ENCODE peak calls at places on chromosomes 3 and 15, in ten cellular contexts. P, B, H, O, T, D, C, S, W and Y are unnamed samples.

GRCh38 chr3:127486337-127486944 is 104.1 kb downstream of the TPRA1 start:
- DNase-seq in B (no peak), C (no peak), O (no peak), D (no peak), P (no peak), H (no peak), S (no peak), W (no peak), T (no peak), Y (no peak)

GRCh38 chr3:73805435-73805834 is 180.7 kb upstream of the PDZRN3 start:
- DNase-seq in C (no peak), W (no peak), S (no peak), P (no peak), O (no peak), D (no peak), B (no peak), T (peak; percentile 28), H (no peak), Y (no peak)

GRCh38 chr15:47333758-47334157 is 383.5 kb upstream of the SEMA6D start:
- DNase-seq in C (peak; percentile 83), W (no peak), T (no peak), H (no peak), D (no peak), B (peak; percentile 4), O (no peak), S (no peak), P (no peak), Y (no peak)

GRCh38 chr15:96264351-96264798 is 66.1 kb upstream of the NR2F2 start:
- DNase-seq in S (peak; percentile 78), B (no peak), C (peak; percentile 60), P (no peak), T (no peak), H (no peak), D (peak; percentile 83), O (peak; percentile 99), W (no peak), Y (peak; percentile 74)

GRCh38 chr3:37367436-37367835 is 193.1 kb upstream of the LRRFIP2 start:
- DNase-seq in W (no peak), P (no peak), H (no peak), C (no peak), O (no peak), T (no peak), B (no peak), S (no peak), D (no peak), Y (no peak)

GRCh38 chr3:196168808-196169391 is 42.3 kb downstream of the ZDHHC19 start:
- DNase-seq in T (no peak), D (no peak), O (no peak), B (no peak), H (no peak), P (no peak), W (no peak), S (no peak), C (no peak), Y (no peak)

GRCh38 chr3:65233561-65233960 is 545.8 kb upstream of the ADAMTS9 start:
- DNase-seq in D (no peak), P (no peak), H (no peak), C (no peak), W (no peak), S (no peak), O (peak; percentile 23), T (no peak), B (no peak), Y (no peak)

GRCh38 chr3:35739964-35740527 is 100.7 kb downstream of the ARPP21 start:
- DNase-seq in B (no peak), D (no peak), W (no peak), O (no peak), S (no peak), H (no peak), T (no peak), C (no peak), P (no peak), Y (no peak)

GRCh38 chr3:4977001-4977888 is 2.0 kb upstream of the BHLHE40 start:
- DNase-seq in S (peak; percentile 63), D (peak; percentile 90), H (peak; percentile 94), T (peak; percentile 88), O (peak; percentile 95), W (peak; percentile 64), B (peak; percentile 84), P (no peak), C (peak; percentile 78), Y (no peak)

GRCh38 chr15:32641517-32642059 is at the start of gene SCG5:
- DNase-seq in D (peak; percentile 66), C (peak; percentile 6), T (peak; percentile 48), S (no peak), H (no peak), W (peak; percentile 86), P (peak; percentile 48), B (peak; percentile 49), O (no peak), Y (no peak)

GRCh38 chr3:56424357-56424756 is 43.9 kb downstream of the ERC2 start:
- DNase-seq in S (no peak), O (no peak), H (no peak), B (no peak), T (no peak), C (no peak), W (no peak), D (no peak), P (no peak), Y (no peak)

GRCh38 chr3:46947981-46948791 is 28.4 kb downstream of the CCDC12 start:
- DNase-seq in T (peak; percentile 28), S (peak; percentile 10), P (no peak), C (peak; percentile 82), H (peak; percentile 28), O (peak; percentile 61), W (no peak), B (peak; percentile 52), D (peak; percentile 91), Y (peak; percentile 86)

GRCh38 chr3:184200825-184201224 is 14.8 kb downstream of the ABCF3 start:
- DNase-seq in D (no peak), O (no peak), T (no peak), S (no peak), B (no peak), C (no peak), H (no peak), P (no peak), W (no peak), Y (no peak)

GRCh38 chr15:98216166-98216565 is 255.7 kb downstream of the ARRDC4 start:
- DNase-seq in W (no peak), O (no peak), D (no peak), B (no peak), S (no peak), P (no peak), T (no peak), C (no peak), H (no peak), Y (no peak)
- H3K9me3 ChIP-seq in W (no peaks in the 10 kb centered on the region), O (no peaks in the 10 kb centered on the region), D (no peaks in the 10 kb centered on the region), B (peaks cover 31% of the 10 kb centered on the region), S (no peaks in the 10 kb centered on the region), P (no peaks in the 10 kb centered on the region), T (no peaks in the 10 kb centered on the region), C (peaks cover 2% of the 10 kb centered on the region), H (no peaks in the 10 kb centered on the region), Y (no peaks in the 10 kb centered on the region)

GRCh38 chr3:42149537-42150426 is 58.6 kb downstream of the TRAK1 start:
- DNase-seq in W (no peak), O (peak; percentile 16), C (no peak), B (no peak), D (peak; percentile 86), P (no peak), H (no peak), S (peak; percentile 96), T (no peak), Y (peak; percentile 76)
- H3K4me3 ChIP-seq in W (no peak overlapping the region), O (no peak overlapping the region), C (no peak overlapping the region), B (no peak overlapping the region), D (no peak overlapping the region), P (no peak overlapping the region), H (no peak overlapping the region), S (peak overlapping the region; percentile 27), T (no peak overlapping the region), Y (no peak overlapping the region)

DNA sequence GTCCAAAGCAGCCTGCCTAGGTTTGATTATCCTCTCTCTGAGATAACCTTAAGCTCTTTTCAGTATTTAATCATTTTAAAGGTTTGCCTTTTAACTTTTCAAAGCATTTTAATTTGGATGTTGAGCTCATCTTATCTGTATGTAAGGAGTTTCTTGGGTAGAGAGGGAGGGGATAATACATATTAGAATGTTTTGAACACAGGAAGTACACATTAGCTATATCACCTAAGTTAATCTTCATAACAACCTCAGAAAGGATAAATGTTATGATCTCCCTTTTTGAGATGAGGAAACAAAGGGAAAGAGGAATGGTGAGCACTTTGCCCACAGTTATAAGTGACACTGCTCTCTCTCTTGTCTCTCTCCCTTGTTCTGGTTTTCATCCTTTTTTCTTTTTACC is 2.2 kb upstream of the CD47 start:
- DNase-seq in T (no peak), B (no peak), O (no peak), H (no peak), C (no peak), W (no peak), D (no peak), S (no peak), P (no peak), Y (no peak)
- H2AFZ ChIP-seq in T (no peak overlapping the region), B (no peak overlapping the region), O (no peak overlapping the region), H (no peak overlapping the region), C (no peak overlapping the region), W (no peak overlapping the region), D (no peak overlapping the region), S (no peak overlapping the region), P (no peak overlapping the region), Y (no peak overlapping the region)

DNA sequence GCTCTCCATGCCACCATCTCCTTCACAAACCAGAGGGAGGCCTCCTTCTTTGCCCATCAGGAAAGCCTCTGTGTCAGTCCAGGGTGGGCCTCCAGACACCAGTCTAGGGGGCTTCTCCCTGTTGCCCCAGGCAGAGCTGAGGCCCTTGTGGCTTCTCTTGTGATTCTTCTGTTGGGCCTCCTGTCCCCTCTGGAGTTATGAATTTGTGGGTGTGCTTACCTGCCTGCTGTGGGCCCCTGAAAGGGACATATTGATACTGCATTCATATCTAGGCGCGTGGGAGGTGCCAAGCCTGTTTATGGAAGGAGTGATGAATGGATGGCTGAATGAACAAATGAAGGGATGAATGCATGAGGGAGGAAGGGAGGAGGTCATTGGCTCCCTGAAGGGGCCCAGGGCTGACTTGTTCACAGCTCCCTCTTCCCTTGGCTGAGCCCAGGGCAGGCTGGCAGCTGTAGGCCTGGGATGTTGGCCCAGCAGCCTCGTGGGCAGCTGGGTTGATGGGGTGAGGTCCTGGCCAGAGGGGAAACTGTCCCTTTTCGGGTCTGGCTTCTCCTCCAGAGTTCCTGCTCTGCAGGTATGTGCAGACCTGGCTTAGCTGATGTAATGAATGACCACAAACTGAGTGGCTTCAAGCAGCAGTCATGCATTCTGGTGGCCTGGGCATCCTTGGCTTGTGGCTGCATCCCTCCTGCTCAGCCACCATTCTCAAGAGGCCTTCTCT is 195.4 kb downstream of the GOLGA6L6 start:
- DNase-seq in T (no peak), S (no peak), W (no peak), H (no peak), D (peak; percentile 23), O (peak; percentile 11), B (no peak), P (no peak), C (no peak), Y (no peak)
- H3K9me3 ChIP-seq in T (peaks cover 26% of the 10 kb centered on the region), S (peaks cover 46% of the 10 kb centered on the region), W (peaks cover 57% of the 10 kb centered on the region), H (no peaks in the 10 kb centered on the region), D (peaks cover 64% of the 10 kb centered on the region), O (peaks cover 30% of the 10 kb centered on the region), B (peaks cover 80% of the 10 kb centered on the region), P (peaks cover 6% of the 10 kb centered on the region), C (peaks cover 75% of the 10 kb centered on the region), Y (peaks cover 74% of the 10 kb centered on the region)

GRCh38 chr3:69129531-69129930 is 7.1 kb upstream of the LMOD3 start:
- DNase-seq in W (no peak), P (no peak), B (no peak), T (peak; percentile 91), D (no peak), C (no peak), O (no peak), H (peak; percentile 48), S (no peak), Y (no peak)
- H3K4me3 ChIP-seq in W (no peak overlapping the region), P (no peak overlapping the region), B (no peak overlapping the region), T (no peak overlapping the region), D (no peak overlapping the region), C (no peak overlapping the region), O (no peak overlapping the region), H (no peak overlapping the region), S (no peak overlapping the region), Y (no peak overlapping the region)